ENCODE peak calls at places on chromosomes 3 and 15, in nine cellular contexts. G, B, M, Z, Q, X, H, W and Y are unnamed samples.

GRCh38 chr3:34238407-34238806 is 440.0 kb downstream of the PDCD6IP start:
- DNase-seq in H (no peak), Q (no peak), W (no peak), X (no peak), G (no peak), M (no peak), B (no peak), Z (no peak), Y (no peak)

GRCh38 chr3:45553469-45553974 is 41.0 kb upstream of the LIMD1 start:
- DNase-seq in B (no peak), H (peak; percentile 49), X (peak; percentile 47), G (no peak), W (peak; percentile 63), M (peak; percentile 40), Q (no peak), Z (peak; percentile 70), Y (peak; percentile 62)

GRCh38 chr3:23567917-23568316 is 237.8 kb upstream of the UBE2E1 start:
- DNase-seq in W (no peak), Q (no peak), X (no peak), G (no peak), M (no peak), B (no peak), Z (no peak), H (no peak), Y (no peak)

GRCh38 chr3:52067046-52067445 is 10.7 kb upstream of the DUSP7 start:
- DNase-seq in B (no peak), Z (no peak), W (no peak), H (no peak), Q (no peak), M (no peak), G (no peak), X (no peak), Y (no peak)

GRCh38 chr3:51977449-51978142 is 2.7 kb downstream of the ABHD14A start:
- DNase-seq in H (no peak), X (no peak), W (no peak), M (no peak), B (peak; percentile 47), Z (no peak), G (no peak), Q (no peak), Y (no peak)

GRCh38 chr3:73719877-73720276 is 95.1 kb upstream of the PDZRN3 start:
- DNase-seq in Z (no peak), G (no peak), H (no peak), W (no peak), M (peak; percentile 46), B (no peak), Q (no peak), X (peak; percentile 69), Y (no peak)

GRCh38 chr3:178097576-178097975 is 438.7 kb upstream of the KCNMB2 start:
- DNase-seq in Z (no peak), X (peak; percentile 51), W (no peak), G (no peak), M (peak; percentile 63), Q (no peak), B (no peak), H (no peak), Y (no peak)

GRCh38 chr3:30637310-30638227 is 31.2 kb downstream of the TGFBR2 start:
- DNase-seq in Z (no peak), X (no peak), H (no peak), M (no peak), B (no peak), W (no peak), Q (no peak), G (no peak), Y (no peak)

GRCh38 chr15:42785569-42785968 is 48.6 kb upstream of the CDAN1 start:
- DNase-seq in W (no peak), H (no peak), Z (no peak), G (no peak), X (no peak), Q (no peak), B (no peak), M (no peak), Y (no peak)

GRCh38 chr3:15331072-15331605 is 1.2 kb downstream of the SH3BP5 start:
- DNase-seq in Z (no peak), X (no peak), W (no peak), M (no peak), G (no peak), Q (no peak), H (no peak), B (peak; percentile 20), Y (no peak)

GRCh38 chr3:56725175-56725574 is 42.1 kb upstream of the TASOR start:
- DNase-seq in H (no peak), B (peak; percentile 60), X (no peak), M (no peak), Z (no peak), G (no peak), Q (no peak), W (no peak), Y (no peak)

GRCh38 chr3:50587806-50588758 is 18.8 kb downstream of the HEMK1 start:
- DNase-seq in W (no peak), M (no peak), B (peak; percentile 42), X (no peak), G (no peak), H (no peak), Z (no peak), Q (no peak), Y (no peak)

GRCh38 chr3:90041995-90042394 is 934.6 kb downstream of the EPHA3 start:
- DNase-seq in M (no peak), X (no peak), Q (no peak), Z (no peak), G (no peak), B (no peak), W (no peak), H (no peak), Y (no peak)

GRCh38 chr3:143951351-143951971 is 20.2 kb upstream of the DIPK2A start:
- DNase-seq in W (peak; percentile 11), X (no peak), Z (no peak), Q (peak; percentile 67), G (no peak), M (peak; percentile 30), H (no peak), B (peak; percentile 29), Y (peak; percentile 63)

DNA sequence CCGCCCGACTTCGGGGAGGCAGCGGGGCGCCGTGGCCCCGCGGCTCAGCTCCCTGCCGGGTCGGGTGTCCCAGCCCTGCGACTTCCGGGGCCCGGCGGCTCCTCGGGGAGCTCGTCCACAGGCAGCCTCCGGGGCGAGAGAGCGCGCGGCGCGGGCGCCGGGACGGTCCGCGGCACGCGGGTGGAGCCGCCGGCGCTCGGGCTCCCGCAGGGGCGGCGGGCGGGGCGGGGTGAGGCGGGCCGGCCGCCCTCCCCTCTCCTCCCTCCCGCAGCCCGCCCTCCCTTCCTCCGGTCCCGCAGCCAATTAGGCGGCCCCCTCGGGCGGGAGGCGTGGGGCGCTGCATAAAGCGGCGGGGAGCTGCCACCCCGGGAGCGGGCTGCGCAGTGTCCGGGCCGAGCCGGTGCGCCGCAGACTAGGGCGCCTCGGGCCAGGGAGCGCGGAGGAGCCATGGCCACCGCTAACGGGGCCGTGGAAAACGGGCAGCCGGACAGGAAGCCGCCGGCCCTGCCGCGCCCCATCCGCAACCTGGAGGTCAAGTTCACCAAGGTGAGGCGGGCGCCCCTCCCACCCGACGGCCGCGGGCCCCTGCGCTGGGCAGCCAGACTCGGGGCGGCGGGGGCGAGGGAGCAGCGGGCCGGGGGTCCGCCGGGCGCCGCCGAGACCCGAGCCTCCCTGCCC is at the start of gene ALDH1A3:
- DNase-seq in M (peak; percentile 44), B (no peak), Z (peak; percentile 33), X (peak; percentile 45), Q (peak; percentile 56), H (no peak), W (peak; percentile 92), G (peak; percentile 79), Y (peak; percentile 81)
- H3K4me3 ChIP-seq in M (peak within 1 kb of the TSS; percentile 35), B (no peak within 1 kb of the TSS), Z (peak within 1 kb of the TSS; percentile 66), X (peak within 1 kb of the TSS; percentile 50), Q (peak within 1 kb of the TSS; percentile 55), H (peak within 1 kb of the TSS; percentile 47), W (peak within 1 kb of the TSS; percentile 37), G (no peak within 1 kb of the TSS), Y (peak within 1 kb of the TSS; percentile 81)

GRCh38 chr3:186152361-186152798 is 43.5 kb upstream of the ETV5 start:
- DNase-seq in M (no peak), X (no peak), H (no peak), B (no peak), Z (no peak), W (no peak), Q (no peak), G (no peak), Y (no peak)

GRCh38 chr3:186149319-186149718 is 40.4 kb upstream of the ETV5 start:
- DNase-seq in Z (no peak), Q (no peak), B (no peak), G (no peak), X (no peak), M (no peak), W (no peak), H (no peak), Y (no peak)

GRCh38 chr3:186152889-186153292 is 44.0 kb upstream of the ETV5 start:
- DNase-seq in M (no peak), X (no peak), W (no peak), Q (no peak), G (no peak), B (no peak), H (no peak), Z (no peak), Y (no peak)

GRCh38 chr3:186151077-186151971 is 42.4 kb upstream of the ETV5 start:
- DNase-seq in G (no peak), Z (no peak), W (no peak), M (no peak), B (no peak), Q (no peak), X (no peak), H (no peak), Y (no peak)

DNA sequence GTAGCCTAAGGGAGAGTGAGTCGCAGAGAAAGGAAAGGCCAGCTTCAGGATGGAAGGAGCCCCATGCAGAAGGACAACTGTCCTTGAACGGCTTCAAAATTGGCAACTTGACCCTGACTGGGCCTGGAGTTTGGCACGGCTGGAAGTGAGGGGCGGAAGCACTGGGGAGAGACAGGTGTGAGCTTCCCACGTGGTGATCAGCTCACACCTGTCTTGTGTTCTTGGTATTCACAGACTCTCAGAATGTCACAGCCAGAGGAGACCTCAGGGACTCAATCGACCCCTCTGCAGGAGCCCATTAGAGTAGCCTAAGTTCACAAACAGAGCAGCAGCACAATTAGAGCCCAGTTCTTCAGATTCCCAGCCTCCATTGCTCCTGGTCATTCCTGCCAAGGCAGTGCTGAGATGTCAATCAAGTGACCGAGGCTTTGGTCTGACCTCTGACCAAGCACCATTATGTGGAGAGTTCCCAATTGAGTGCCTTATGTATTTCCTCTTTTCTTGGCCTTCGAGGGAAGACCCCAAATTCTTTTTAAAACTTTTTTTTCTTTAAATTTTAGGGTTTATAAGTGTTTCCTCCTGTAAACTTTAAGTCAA is 41.4 kb upstream of the ETV5 start:
- DNase-seq in M (no peak), W (no peak), H (no peak), Z (no peak), G (no peak), X (no peak), Q (no peak), B (no peak), Y (peak; percentile 59)
- H3K27ac ChIP-seq in M (no peak overlapping the region), W (no peak overlapping the region), H (no peak overlapping the region), Z (no peak overlapping the region), G (no peak overlapping the region), X (no peak overlapping the region), Q (no peak overlapping the region), B (no peak overlapping the region), Y (no peak overlapping the region)

GRCh38 chr3:188789201-188789600 is 382.6 kb upstream of the TPRG1 start:
- DNase-seq in H (no peak), X (no peak), W (no peak), M (no peak), B (no peak), Z (no peak), G (no peak), Q (no peak), Y (no peak)
- H3K4me3 ChIP-seq in H (no peak overlapping the region), X (no peak overlapping the region), W (no peak overlapping the region), M (no peak overlapping the region), B (no peak overlapping the region), Z (no peak overlapping the region), G (no peak overlapping the region), Q (no peak overlapping the region), Y (no peak overlapping the region)

GRCh38 chr3:176920806-176921205 is 276.5 kb downstream of the TBL1XR1 start:
- DNase-seq in Q (no peak), Z (no peak), H (no peak), G (no peak), X (no peak), B (no peak), W (no peak), M (no peak), Y (no peak)
- H3K27ac ChIP-seq in Q (no peak overlapping the region), Z (no peak overlapping the region), H (peak overlapping the region; percentile 10), G (no peak overlapping the region), X (no peak overlapping the region), B (no peak overlapping the region), W (no peak overlapping the region), M (no peak overlapping the region), Y (no peak overlapping the region)